ENCODE peak calls at places on chromosomes 2 and 18, in seven cellular contexts. U, P, L, A, M, X and Y are unnamed samples.

GRCh38 chr2:200264631-200265030 is 41.9 kb upstream of the SPATS2L start:
- DNase-seq in L (no peak), P (no peak), M (no peak), X (no peak), A (no peak), U (peak; percentile 45), Y (no peak)

GRCh38 chr2:224334083-224334482 is 67.8 kb downstream of the FAM124B start:
- DNase-seq in U (no peak), L (no peak), P (peak; percentile 86), M (no peak), X (no peak), A (no peak), Y (no peak)

GRCh38 chr18:78986018-78986481 is 6.4 kb downstream of the SALL3 start:
- DNase-seq in A (peak; percentile 6), X (peak; percentile 66), U (no peak), L (peak; percentile 61), P (peak; percentile 81), M (peak; percentile 40), Y (peak; percentile 14)

GRCh38 chr2:43224571-43225092 is 1.8 kb downstream of the ZFP36L2 start:
- DNase-seq in M (no peak), L (peak; percentile 25), U (no peak), A (no peak), P (no peak), X (peak; percentile 18), Y (peak; percentile 45)

GRCh38 chr2:117716505-117716904 is 98.0 kb upstream of the DDX18 start:
- DNase-seq in L (no peak), A (no peak), X (no peak), P (no peak), M (no peak), U (no peak), Y (no peak)

GRCh38 chr2:157443795-157444642 is at the start of gene CYTIP:
- DNase-seq in X (no peak), L (no peak), A (no peak), P (no peak), M (peak; percentile 7), U (no peak), Y (no peak)

GRCh38 chr2:9629222-9630000 is 1.4 kb downstream of the YWHAQ start:
- DNase-seq in P (no peak), U (peak; percentile 41), L (no peak), X (peak; percentile 49), M (no peak), A (peak; percentile 74), Y (no peak)

GRCh38 chr2:98504386-98505109 is 59.9 kb downstream of the INPP4A start:
- DNase-seq in A (peak; percentile 42), M (peak; percentile 19), L (no peak), U (no peak), P (no peak), X (no peak), Y (no peak)

GRCh38 chr2:222611684-222612083 is 44.2 kb downstream of the FARSB start:
- DNase-seq in A (no peak), L (no peak), U (no peak), M (no peak), P (no peak), X (no peak), Y (no peak)

GRCh38 chr2:38744399-38744780 is 6.8 kb downstream of the SRSF7 start:
- DNase-seq in A (no peak), L (no peak), X (no peak), P (no peak), M (no peak), U (no peak), Y (no peak)

GRCh38 chr18:49464718-49465598 is 4.5 kb upstream of the DYM start:
- DNase-seq in U (no peak), L (no peak), A (peak; percentile 32), M (no peak), P (no peak), X (no peak), Y (no peak)

GRCh38 chr18:34870916-34871315 is 160.8 kb downstream of the DTNA start:
- DNase-seq in A (no peak), M (peak; percentile 46), X (no peak), P (peak; percentile 16), U (no peak), L (no peak), Y (no peak)

GRCh38 chr2:9846554-9846953 is 3.3 kb downstream of the TAF1B start:
- DNase-seq in U (peak; percentile 41), L (no peak), X (peak; percentile 64), A (peak; percentile 24), M (no peak), P (no peak), Y (no peak)

GRCh38 chr2:177138823-177139222 is 73.8 kb upstream of the HNRNPA3 start:
- DNase-seq in P (no peak), X (no peak), U (no peak), M (no peak), L (no peak), A (no peak), Y (no peak)

GRCh38 chr2:119449526-119449925 is 17.9 kb downstream of the TMEM37 start:
- DNase-seq in P (no peak), M (no peak), U (no peak), A (no peak), X (no peak), L (no peak), Y (no peak)

GRCh38 chr2:190052307-190052706 is 10.2 kb downstream of the MSTN start:
- DNase-seq in X (no peak), U (peak; percentile 35), P (no peak), M (no peak), L (no peak), A (no peak), Y (no peak)

GRCh38 chr2:241964133-241964532 is 94.6 kb downstream of the RTP5 start:
- DNase-seq in U (no peak), P (no peak), M (no peak), L (no peak), X (no peak), A (no peak), Y (no peak)

GRCh38 chr2:41735006-41735405 is 312.8 kb upstream of the PKDCC start:
- DNase-seq in L (no peak), P (no peak), U (no peak), X (no peak), A (no peak), M (no peak), Y (no peak)

GRCh38 chr18:69259282-69259681 is 141.4 kb upstream of the DOK6 start:
- DNase-seq in M (no peak), L (no peak), X (peak; percentile 6), U (no peak), P (no peak), A (no peak), Y (no peak)

GRCh38 chr2:57549642-57550102 is 496.9 kb upstream of the VRK2 start:
- DNase-seq in X (no peak), A (peak; percentile 8), M (no peak), U (no peak), L (no peak), P (no peak), Y (peak; percentile 14)

DNA sequence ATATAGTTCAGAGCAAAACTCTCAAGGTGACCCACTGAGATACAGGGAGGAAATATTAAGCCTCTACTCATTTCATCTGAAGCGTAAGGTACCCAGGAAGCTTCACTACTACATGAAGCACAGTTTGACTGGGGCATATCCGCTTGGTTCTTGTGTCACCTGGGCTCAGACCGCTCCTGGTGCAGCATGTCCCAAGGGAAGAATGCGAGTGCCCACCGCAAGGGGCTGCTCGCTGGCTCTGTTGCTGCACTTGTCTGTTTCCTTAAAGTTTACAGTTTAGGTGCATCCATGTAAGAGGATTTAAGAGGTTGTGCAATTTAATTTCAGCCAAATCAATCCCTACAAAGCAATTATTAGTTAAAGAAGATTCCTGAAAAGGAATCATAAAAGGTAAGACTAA is 507.8 kb downstream of the FBXO15 start:
- DNase-seq in M (no peak), U (no peak), L (no peak), P (no peak), A (no peak), X (no peak), Y (no peak)
- TF ChIP-seq CTCF in M (no peak), U (no peak), L (no peak), P (no peak), A (no peak), X (no peak), Y (no peak)

DNA sequence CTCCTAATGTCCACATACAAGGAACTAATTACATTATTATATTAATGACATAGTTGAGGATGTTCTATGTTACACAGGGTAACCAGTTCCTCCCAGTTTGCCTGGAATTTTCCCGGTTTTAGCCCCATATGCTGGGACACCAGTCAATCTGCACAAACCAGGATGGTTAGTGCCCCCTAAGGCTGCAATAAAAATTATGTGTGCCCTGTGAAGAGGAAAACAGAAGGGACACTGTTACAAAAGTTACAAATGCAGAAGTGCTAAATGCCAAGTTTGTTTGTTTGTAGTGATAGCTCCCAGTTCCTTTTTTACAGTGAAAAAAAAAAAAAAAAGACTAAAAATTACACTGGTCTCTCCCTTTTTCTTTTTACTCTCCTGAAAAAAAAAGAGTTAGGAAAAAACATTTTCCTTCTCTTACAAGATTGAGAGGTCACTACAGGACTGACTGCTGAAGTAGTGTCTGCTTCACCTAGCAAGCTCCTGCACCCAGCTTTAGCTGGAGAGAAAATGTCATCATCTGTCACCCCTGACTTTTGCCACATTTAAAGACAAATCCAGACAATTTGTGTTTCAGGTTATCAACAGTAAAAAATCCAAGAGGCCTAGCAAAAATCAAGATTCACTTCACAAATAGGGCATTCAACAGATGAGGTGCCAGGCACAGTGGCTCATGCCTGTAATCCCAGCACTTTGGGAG is 3.2 kb downstream of the ANKRD44 start:
- DNase-seq in A (no peak), X (no peak), M (no peak), U (no peak), P (no peak), L (no peak), Y (no peak)
- TF ChIP-seq CTCF in A (no peak), X (no peak), M (no peak), U (no peak), P (no peak), L (no peak), Y (no peak)

DNA sequence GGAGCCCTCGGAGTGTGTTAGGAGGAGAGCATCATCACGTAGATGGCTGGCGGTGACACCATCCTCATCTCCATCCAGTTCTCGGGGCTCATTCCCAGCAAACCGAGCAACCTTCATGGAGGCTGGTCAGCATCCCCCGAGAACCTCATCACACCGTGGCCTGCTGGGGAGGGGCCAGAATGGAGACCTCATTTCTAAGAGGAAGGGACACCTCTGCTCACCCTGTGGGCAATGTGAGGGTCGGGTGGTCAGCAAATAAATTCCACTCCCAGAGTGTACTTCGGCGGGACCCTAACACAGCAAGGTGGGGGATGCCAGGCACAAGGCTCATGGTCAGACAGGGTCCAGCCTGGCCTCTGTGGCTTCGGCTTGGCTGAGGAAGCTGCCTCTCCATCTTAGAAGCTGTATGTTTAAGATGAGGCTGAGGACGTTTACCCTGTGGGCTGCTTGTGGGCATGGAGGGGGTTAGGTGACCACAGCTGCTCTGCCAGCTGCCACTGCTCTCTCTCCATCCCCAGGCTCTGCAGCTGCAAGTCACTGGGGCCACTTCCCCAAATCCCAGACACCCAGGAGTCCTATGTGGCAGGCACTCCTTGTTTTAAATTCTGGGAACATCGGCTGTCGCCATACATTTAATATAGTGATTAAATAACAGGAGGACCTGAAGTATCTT is 56.5 kb upstream of the PXDN start:
- DNase-seq in X (no peak), P (no peak), M (no peak), A (no peak), L (no peak), U (no peak), Y (no peak)
- TF ChIP-seq CTCF in X (no peak), P (no peak), M (no peak), A (no peak), L (no peak), U (no peak), Y (no peak)

DNA sequence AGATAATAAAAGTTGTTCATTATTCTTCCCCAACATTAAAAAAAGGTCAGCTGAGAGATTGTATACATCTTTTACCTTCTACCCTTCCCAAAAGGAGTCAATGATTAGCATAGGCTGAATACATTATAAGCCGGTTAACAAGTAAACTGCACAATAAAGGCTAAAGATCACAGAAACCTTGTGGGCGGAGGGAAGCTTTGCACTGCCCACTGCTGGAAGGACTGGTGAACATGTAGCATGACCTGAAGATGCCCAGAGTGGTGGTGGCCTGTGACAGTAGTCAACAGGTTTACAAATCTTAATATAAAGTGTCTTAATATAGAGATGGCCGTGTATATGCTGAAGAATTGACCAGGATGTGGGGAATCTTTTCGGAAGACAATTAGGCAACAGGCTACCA is 35.6 kb downstream of the ARL5A start:
- DNase-seq in P (no peak), A (no peak), M (no peak), X (no peak), U (no peak), L (no peak), Y (no peak)
- TF ChIP-seq CTCF in P (peak; percentile 56), A (no peak), M (no peak), X (no peak), U (no peak), L (no peak), Y (no peak)